ENCODE peak calls at places on chromosomes 4 and X, in nine cellular contexts. One of them, this sample, is unnamed.

GRCh38 chr4:158122501-158122900 is 50.3 kb downstream of the GASK1B start:
- DNase-seq in cardiac septum: no peak
- DNase-seq in stimulated activated CD8-positive, alpha-beta memory T cell treated with anti-CD3 and anti-CD28 coated beads, Interleukin-4, amount 100 ng/mL, for 1 hour: no peak
- DNase-seq in WTC11: no peak
- DNase-seq in cardiac fibroblast: peak
- DNase-seq in lung: no peak
- DNase-seq in stimulated activated CD4-positive, alpha-beta T cell treated with anti-CD3 and anti-CD28 coated beads, Interleukin-2, amount 100 ng/mL, for 48 hours: no peak
- DNase-seq in heart right ventricle: no peak
- DNase-seq in NCI-H2081: no peak
- DNase-seq in this sample: no peak

GRCh38 chrX:123088930-123089329 is 95.1 kb upstream of the GRIA3 start:
- DNase-seq in cardiac septum: no peak
- DNase-seq in stimulated activated CD8-positive, alpha-beta memory T cell treated with anti-CD3 and anti-CD28 coated beads, Interleukin-4, amount 100 ng/mL, for 1 hour: no peak
- DNase-seq in WTC11: no peak
- DNase-seq in cardiac fibroblast: no peak
- DNase-seq in lung: no peak
- DNase-seq in stimulated activated CD4-positive, alpha-beta T cell treated with anti-CD3 and anti-CD28 coated beads, Interleukin-2, amount 100 ng/mL, for 48 hours: no peak
- DNase-seq in heart right ventricle: no peak
- DNase-seq in NCI-H2081: no peak
- DNase-seq in this sample: no peak

GRCh38 chrX:134948333-134949241 is 42.2 kb upstream of the SMIM10 start:
- DNase-seq in cardiac septum: no peak
- DNase-seq in stimulated activated CD8-positive, alpha-beta memory T cell treated with anti-CD3 and anti-CD28 coated beads, Interleukin-4, amount 100 ng/mL, for 1 hour: no peak
- DNase-seq in WTC11: no peak
- DNase-seq in cardiac fibroblast: peak
- DNase-seq in lung: no peak
- DNase-seq in stimulated activated CD4-positive, alpha-beta T cell treated with anti-CD3 and anti-CD28 coated beads, Interleukin-2, amount 100 ng/mL, for 48 hours: no peak
- DNase-seq in heart right ventricle: no peak
- DNase-seq in NCI-H2081: no peak
- DNase-seq in this sample: no peak

GRCh38 chr4:173357939-173358338 is 12.8 kb upstream of the SAP30 start:
- DNase-seq in cardiac septum: no peak
- DNase-seq in stimulated activated CD8-positive, alpha-beta memory T cell treated with anti-CD3 and anti-CD28 coated beads, Interleukin-4, amount 100 ng/mL, for 1 hour: no peak
- DNase-seq in WTC11: no peak
- DNase-seq in cardiac fibroblast: no peak
- DNase-seq in lung: no peak
- DNase-seq in stimulated activated CD4-positive, alpha-beta T cell treated with anti-CD3 and anti-CD28 coated beads, Interleukin-2, amount 100 ng/mL, for 48 hours: no peak
- DNase-seq in heart right ventricle: no peak
- DNase-seq in NCI-H2081: no peak
- DNase-seq in this sample: no peak

GRCh38 chr4:7192252-7193039 is at the start of gene SORCS2:
- DNase-seq in cardiac septum: peak
- DNase-seq in stimulated activated CD8-positive, alpha-beta memory T cell treated with anti-CD3 and anti-CD28 coated beads, Interleukin-4, amount 100 ng/mL, for 1 hour: no peak
- DNase-seq in WTC11: peak
- DNase-seq in cardiac fibroblast: peak
- DNase-seq in lung: no peak
- DNase-seq in stimulated activated CD4-positive, alpha-beta T cell treated with anti-CD3 and anti-CD28 coated beads, Interleukin-2, amount 100 ng/mL, for 48 hours: peak
- DNase-seq in heart right ventricle: peak
- DNase-seq in NCI-H2081: peak
- DNase-seq in this sample: peak

GRCh38 chr4:120630432-120630831 is 292.1 kb downstream of the PRDM5 start:
- DNase-seq in cardiac septum: no peak
- DNase-seq in stimulated activated CD8-positive, alpha-beta memory T cell treated with anti-CD3 and anti-CD28 coated beads, Interleukin-4, amount 100 ng/mL, for 1 hour: no peak
- DNase-seq in WTC11: no peak
- DNase-seq in cardiac fibroblast: no peak
- DNase-seq in lung: no peak
- DNase-seq in stimulated activated CD4-positive, alpha-beta T cell treated with anti-CD3 and anti-CD28 coated beads, Interleukin-2, amount 100 ng/mL, for 48 hours: no peak
- DNase-seq in heart right ventricle: no peak
- DNase-seq in NCI-H2081: no peak
- DNase-seq in this sample: no peak

GRCh38 chr4:150078996-150079581 is 844 bp downstream of the DCLK2 start:
- DNase-seq in cardiac septum: no peak
- DNase-seq in stimulated activated CD8-positive, alpha-beta memory T cell treated with anti-CD3 and anti-CD28 coated beads, Interleukin-4, amount 100 ng/mL, for 1 hour: no peak
- DNase-seq in WTC11: peak
- DNase-seq in cardiac fibroblast: peak
- DNase-seq in lung: peak
- DNase-seq in stimulated activated CD4-positive, alpha-beta T cell treated with anti-CD3 and anti-CD28 coated beads, Interleukin-2, amount 100 ng/mL, for 48 hours: peak
- DNase-seq in heart right ventricle: peak
- DNase-seq in NCI-H2081: peak
- DNase-seq in this sample: peak

GRCh38 chrX:24332868-24333267 is 19.0 kb upstream of the SUPT20HL2 start:
- DNase-seq in cardiac septum: no peak
- DNase-seq in stimulated activated CD8-positive, alpha-beta memory T cell treated with anti-CD3 and anti-CD28 coated beads, Interleukin-4, amount 100 ng/mL, for 1 hour: no peak
- DNase-seq in WTC11: no peak
- DNase-seq in cardiac fibroblast: peak
- DNase-seq in lung: no peak
- DNase-seq in stimulated activated CD4-positive, alpha-beta T cell treated with anti-CD3 and anti-CD28 coated beads, Interleukin-2, amount 100 ng/mL, for 48 hours: no peak
- DNase-seq in heart right ventricle: no peak
- DNase-seq in NCI-H2081: no peak
- DNase-seq in this sample: no peak

GRCh38 chrX:23364416-23364815 is 29.8 kb downstream of the PTCHD1 start:
- DNase-seq in cardiac septum: no peak
- DNase-seq in stimulated activated CD8-positive, alpha-beta memory T cell treated with anti-CD3 and anti-CD28 coated beads, Interleukin-4, amount 100 ng/mL, for 1 hour: no peak
- DNase-seq in WTC11: no peak
- DNase-seq in cardiac fibroblast: no peak
- DNase-seq in lung: no peak
- DNase-seq in stimulated activated CD4-positive, alpha-beta T cell treated with anti-CD3 and anti-CD28 coated beads, Interleukin-2, amount 100 ng/mL, for 48 hours: no peak
- DNase-seq in heart right ventricle: no peak
- DNase-seq in NCI-H2081: no peak
- DNase-seq in this sample: no peak

GRCh38 chr4:23097251-23097650 is 404.5 kb downstream of the GBA3 start:
- DNase-seq in cardiac septum: no peak
- DNase-seq in stimulated activated CD8-positive, alpha-beta memory T cell treated with anti-CD3 and anti-CD28 coated beads, Interleukin-4, amount 100 ng/mL, for 1 hour: no peak
- DNase-seq in WTC11: no peak
- DNase-seq in cardiac fibroblast: peak
- DNase-seq in lung: no peak
- DNase-seq in stimulated activated CD4-positive, alpha-beta T cell treated with anti-CD3 and anti-CD28 coated beads, Interleukin-2, amount 100 ng/mL, for 48 hours: no peak
- DNase-seq in heart right ventricle: no peak
- DNase-seq in NCI-H2081: no peak
- DNase-seq in this sample: no peak

This sample was measured in NCI-H774.